ENCODE peak calls at places on chromosome 20, in ten cellular contexts. Y is spleen, I is NB4, Z is adrenal gland, C is upper lobe of left lung, B is lower leg skin, T is H54, K is A549, D is IMR-90, Q is heart left ventricle. A is an unnamed sample.

GRCh38 chr20:40532103-40532502 is 156.9 kb downstream of the MAFB start:
- DNase-seq in Y (no peak), I (peak), Z (no peak), C (no peak), B (no peak), T (no peak), K (no peak), D (no peak), Q (no peak), A (no peak)

GRCh38 chr20:59948828-59949720 is 8.9 kb downstream of the FAM217B start:
- DNase-seq in Y (no peak), I (peak), Z (no peak), C (no peak), B (no peak), T (no peak), K (no peak), D (peak), Q (no peak), A (no peak)

GRCh38 chr20:23033918-23034317 is 1.2 kb upstream of the SSTR4 start:
- DNase-seq in Y (no peak), I (no peak), Z (no peak), C (no peak), B (no peak), T (no peak), K (no peak), D (no peak), Q (no peak), A (no peak)

GRCh38 chr20:61271273-61272221 is 19.5 kb downstream of the CDH4 start:
- DNase-seq in Y (no peak), I (no peak), Z (no peak), C (no peak), B (no peak), T (no peak), K (no peak), D (no peak), Q (no peak), A (no peak)

GRCh38 chr20:51767018-51767866 is 948 bp downstream of the ATP9A start:
- DNase-seq in Y (peak), I (no peak), Z (peak), C (peak), B (peak), T (peak), K (peak), D (no peak), Q (peak), A (peak)

GRCh38 chr20:10078403-10078802 is 43.6 kb downstream of the ANKEF1 start:
- DNase-seq in Y (no peak), I (no peak), Z (no peak), C (no peak), B (no peak), T (no peak), K (no peak), D (no peak), Q (no peak), A (no peak)

GRCh38 chr20:40016359-40016758 is 672.7 kb downstream of the MAFB start:
- DNase-seq in Y (no peak), I (no peak), Z (no peak), C (no peak), B (no peak), T (no peak), K (no peak), D (no peak), Q (no peak), A (no peak)

GRCh38 chr20:19995220-19995863 is 21.8 kb upstream of the NAA20 start:
- DNase-seq in Y (no peak), I (peak), Z (no peak), C (no peak), B (no peak), T (no peak), K (peak), D (peak), Q (no peak), A (no peak)

GRCh38 chr20:2139250-2139649 is 37.6 kb downstream of the STK35 start:
- DNase-seq in Y (no peak), I (no peak), Z (no peak), C (no peak), B (no peak), T (no peak), K (no peak), D (no peak), Q (no peak), A (no peak)

GRCh38 chr20:61558726-61559125 is 306.7 kb downstream of the CDH4 start:
- DNase-seq in Y (no peak), I (no peak), Z (no peak), C (no peak), B (no peak), T (peak), K (no peak), D (peak), Q (no peak), A (no peak)

GRCh38 chr20:768426-768978 is at the start of gene SLC52A3:
- DNase-seq in Y (no peak), I (peak), Z (no peak), C (no peak), B (no peak), T (no peak), K (peak), D (no peak), Q (peak), A (no peak)

GRCh38 chr20:62496525-62497218 is 20.9 kb upstream of the GATA5 start:
- DNase-seq in Y (no peak), I (peak), Z (no peak), C (peak), B (no peak), T (no peak), K (no peak), D (no peak), Q (no peak), A (peak)

DNA sequence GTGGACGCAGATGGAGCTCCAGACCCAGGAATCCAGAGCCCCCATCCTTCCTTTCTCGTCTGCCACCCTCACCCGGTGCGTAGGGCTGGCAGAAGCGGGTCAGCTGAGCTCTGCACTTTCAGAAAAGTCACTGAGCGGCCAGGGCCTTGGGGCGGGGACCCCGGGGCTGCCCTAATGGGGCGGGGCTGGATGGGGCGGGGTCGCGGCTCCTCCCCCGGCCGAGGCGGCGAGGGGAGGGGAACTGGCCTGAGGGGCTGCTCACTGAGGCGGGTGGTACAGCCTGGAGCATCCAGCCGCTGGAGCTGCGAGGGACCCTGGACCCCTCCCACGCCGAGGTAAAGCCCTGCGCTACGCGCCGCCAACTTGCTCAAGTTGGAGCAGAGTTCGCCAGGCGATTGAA is at the start of the genes DEFB124 and REM1:
- DNase-seq in Y (no peak), I (no peak), Z (no peak), C (peak), B (no peak), T (no peak), K (no peak), D (no peak), Q (peak), A (no peak)
- TF ChIP-seq POLR2A in Y (no peak), I (no peak), Z (no peak), C (peak), B (no peak), T (no peak), K (no peak), D (no peak), Q (no peak), A (no peak)

DNA sequence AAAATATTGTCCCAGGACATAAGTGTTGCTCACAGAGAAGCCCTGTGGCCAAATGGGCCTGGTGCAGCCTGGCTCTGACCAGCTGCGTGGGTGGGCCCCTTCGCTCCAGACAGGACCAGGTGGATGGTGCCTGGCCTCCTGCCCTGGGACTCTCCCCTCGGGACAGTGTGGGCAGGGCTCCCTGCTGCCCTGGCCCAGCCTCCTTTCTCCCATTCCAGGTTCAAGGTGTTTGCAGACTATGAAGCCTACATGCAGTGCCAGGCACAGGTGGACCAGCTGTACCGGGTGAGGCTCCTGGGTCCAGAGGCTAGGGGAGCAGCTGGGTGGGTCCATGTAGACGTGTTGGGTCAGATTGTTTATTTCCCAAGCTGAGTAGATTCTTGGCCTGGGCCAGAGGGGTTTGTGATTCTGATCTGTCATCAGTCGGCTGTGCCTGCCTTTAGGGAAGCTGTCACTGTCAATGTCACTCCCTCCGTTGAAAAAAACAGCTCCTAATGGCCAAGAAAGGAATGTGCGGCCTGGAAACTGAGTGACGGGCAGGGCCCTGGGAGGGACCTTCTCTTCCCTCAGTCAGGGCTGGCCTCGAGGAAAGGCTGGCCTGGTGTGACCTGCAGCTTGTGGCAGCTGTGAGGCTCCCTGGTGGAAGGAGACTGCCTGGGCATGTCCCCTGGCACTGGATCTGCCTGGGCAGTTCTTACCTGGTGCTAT is 47.7 kb downstream of the PYGB start:
- DNase-seq in Y (no peak), I (no peak), Z (peak), C (no peak), B (no peak), T (no peak), K (no peak), D (no peak), Q (peak), A (no peak)
- TF ChIP-seq POLR2A in Y (no peak), I (no peak), Z (no peak), C (no peak), B (no peak), T (no peak), K (no peak), D (no peak), Q (no peak), A (no peak)

GRCh38 chr20:58892126-58892931 is 39.8 kb downstream of the GNAS start:
- DNase-seq in Y (peak), I (peak), Z (peak), C (peak), B (peak), T (peak), K (peak), D (peak), Q (peak), A (peak)
- TF ChIP-seq POLR2A in Y (no peak), I (no peak), Z (peak), C (no peak), B (no peak), T (peak), K (peak), D (peak), Q (no peak), A (peak)

GRCh38 chr20:43680976-43681375 is 14.1 kb downstream of the MYBL2 start:
- DNase-seq in Y (no peak), I (no peak), Z (no peak), C (no peak), B (no peak), T (no peak), K (no peak), D (no peak), Q (no peak), A (no peak)
- TF ChIP-seq POLR2A in Y (no peak), I (no peak), Z (no peak), C (no peak), B (no peak), T (no peak), K (no peak), D (no peak), Q (no peak), A (no peak)

GRCh38 chr20:8581451-8582183 is 449.6 kb downstream of the PLCB1 start:
- DNase-seq in Y (no peak), I (no peak), Z (no peak), C (no peak), B (no peak), T (no peak), K (no peak), D (no peak), Q (no peak), A (no peak)
- TF ChIP-seq POLR2A in Y (no peak), I (no peak), Z (no peak), C (no peak), B (no peak), T (no peak), K (no peak), D (no peak), Q (no peak), A (no peak)

DNA sequence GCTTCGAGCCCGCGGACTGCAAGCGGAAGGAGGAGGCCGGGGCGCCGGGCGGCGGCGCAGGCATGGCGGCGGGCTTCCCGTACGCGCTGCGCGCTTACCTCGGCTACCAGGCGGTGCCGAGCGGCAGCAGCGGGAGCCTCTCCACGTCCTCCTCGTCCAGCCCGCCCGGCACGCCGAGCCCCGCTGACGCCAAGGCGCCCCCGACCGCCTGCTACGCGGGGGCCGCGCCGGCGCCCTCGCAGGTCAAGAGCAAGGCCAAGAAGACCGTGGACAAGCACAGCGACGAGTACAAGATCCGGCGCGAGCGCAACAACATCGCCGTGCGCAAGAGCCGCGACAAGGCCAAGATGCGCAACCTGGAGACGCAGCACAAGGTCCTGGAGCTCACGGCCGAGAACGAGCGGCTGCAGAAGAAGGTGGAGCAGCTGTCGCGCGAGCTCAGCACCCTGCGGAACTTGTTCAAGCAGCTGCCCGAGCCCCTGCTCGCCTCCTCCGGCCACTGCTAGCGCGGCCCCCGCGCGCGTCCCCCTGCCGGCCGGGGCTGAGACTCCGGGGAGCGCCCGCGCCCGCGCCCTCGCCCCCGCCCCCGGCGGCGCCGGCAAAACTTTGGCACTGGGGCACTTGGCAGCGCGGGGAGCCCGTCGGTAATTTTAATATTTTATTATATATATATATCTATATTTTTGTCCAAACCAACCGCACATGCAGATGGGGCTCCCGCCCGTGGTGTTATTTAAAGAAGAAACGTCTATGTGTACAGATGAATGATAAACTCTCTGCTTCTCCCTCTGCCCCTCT is 1.1 kb downstream of the CEBPB start:
- DNase-seq in Y (peak), I (peak), Z (peak), C (peak), B (no peak), T (no peak), K (no peak), D (peak), Q (peak), A (peak)
- TF ChIP-seq POLR2A in Y (no peak), I (peak), Z (peak), C (peak), B (no peak), T (peak), K (peak), D (peak), Q (no peak), A (peak)

DNA sequence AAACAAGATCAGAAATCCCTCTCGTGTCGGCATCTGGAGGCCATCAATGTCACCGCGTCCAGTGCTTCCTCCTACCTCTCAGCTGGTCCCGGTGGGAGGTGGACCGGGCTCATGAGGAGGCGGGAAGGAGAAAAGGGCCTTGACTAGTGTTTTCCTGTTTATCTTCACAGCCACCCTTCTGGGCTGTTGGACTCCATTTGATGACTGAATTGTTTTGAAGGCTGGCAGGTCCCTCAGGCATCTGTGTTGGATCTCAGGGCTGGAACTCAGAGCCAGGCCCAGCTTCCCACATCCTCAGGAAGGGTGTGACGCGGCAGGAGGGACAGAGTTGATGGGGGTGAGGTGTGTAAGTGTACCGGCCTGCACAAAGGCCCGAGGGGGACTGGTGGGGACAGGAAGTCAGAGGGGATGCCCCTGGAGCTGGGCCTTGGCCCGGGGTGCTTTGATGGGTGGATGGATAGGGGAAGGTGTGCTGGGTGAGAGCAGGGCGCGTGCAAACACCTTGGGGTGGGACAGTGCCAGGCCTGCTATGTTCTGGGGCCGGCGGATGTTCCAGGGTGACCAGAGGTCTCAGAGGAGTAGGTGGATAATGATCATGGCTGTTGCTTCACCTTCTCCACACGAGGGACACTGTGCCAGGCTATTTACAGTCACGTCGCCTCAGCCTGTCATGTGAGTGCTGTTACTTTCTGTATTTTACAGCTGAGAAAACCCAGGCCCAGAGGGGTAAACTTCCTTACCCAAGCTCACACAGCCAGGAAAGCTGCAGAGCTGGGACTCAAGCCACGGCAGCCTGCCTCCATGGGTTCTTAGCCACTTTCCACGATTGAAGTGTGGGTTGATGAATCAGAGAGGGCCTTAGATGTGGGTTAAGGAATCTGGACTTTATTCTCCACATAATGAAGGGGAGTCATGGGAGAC is 17.9 kb upstream of the CHMP4B start:
- DNase-seq in Y (peak), I (no peak), Z (no peak), C (peak), B (no peak), T (no peak), K (no peak), D (peak), Q (peak), A (no peak)
- TF ChIP-seq POLR2A in Y (no peak), I (no peak), Z (no peak), C (no peak), B (no peak), T (no peak), K (no peak), D (no peak), Q (no peak), A (no peak)